ENCODE peak calls at places on chromosomes 11 and 22, in six cellular contexts. J is GM23248, M is adrenal gland, D is H9, G is esophagus muscularis mucosa, Z is A549. V is an unnamed sample. For H3K4me1, the result is how much of the 10 kb centered on the place peaks cover.

GRCh38 chr22:22720201-22720723 is 75.8 kb downstream of the GGTLC2 start:
- DNase-seq in J (peak), M (no peak), D (peak), G (peak), Z (no peak), V (peak)

GRCh38 chr11:27353593-27354358 is 9.2 kb downstream of the CCDC34 start:
- DNase-seq in J (peak), M (no peak), D (no peak), G (no peak), Z (no peak), V (peak)

GRCh38 chr11:1845571-1846452 is 7.0 kb downstream of the TNNI2 start:
- DNase-seq in J (no peak), M (peak), D (no peak), G (no peak), Z (no peak), V (no peak)

GRCh38 chr22:21026783-21027692 is 5.3 kb downstream of the SLC7A4 start:
- DNase-seq in J (peak), M (no peak), D (no peak), G (no peak), Z (no peak), V (peak)

GRCh38 chr11:128963744-128964340 is 21.2 kb upstream of the TP53AIP1 start:
- DNase-seq in J (no peak), M (no peak), D (no peak), G (no peak), Z (no peak), V (no peak)

GRCh38 chr11:95641506-95641905 is 148.1 kb downstream of the FAM76B start:
- DNase-seq in J (no peak), M (peak), D (no peak), G (no peak), Z (no peak), V (no peak)

GRCh38 chr11:67607507-67607906 is 771 bp downstream of the NDUFV1 start:
- DNase-seq in J (peak), M (no peak), D (no peak), G (no peak), Z (no peak), V (no peak)

GRCh38 chr22:38222797-38223119 is 21.0 kb downstream of the MAFF start:
- DNase-seq in J (no peak), M (no peak), D (no peak), G (no peak), Z (no peak), V (no peak)

GRCh38 chr11:94665116-94665659 is 98.0 kb downstream of the PIWIL4 start:
- DNase-seq in J (no peak), M (no peak), D (no peak), G (no peak), Z (no peak), V (no peak)

GRCh38 chr11:80724366-80724765 is 1283.5 kb upstream of the TENM4 start:
- DNase-seq in J (no peak), M (no peak), D (no peak), G (no peak), Z (no peak), V (no peak)

GRCh38 chr11:46370253-46370652 is 11.2 kb upstream of the MDK start:
- DNase-seq in J (no peak), M (no peak), D (no peak), G (no peak), Z (no peak), V (no peak)

GRCh38 chr22:24878969-24879368 is 67.5 kb downstream of the LHFPL7 start:
- DNase-seq in J (no peak), M (no peak), D (no peak), G (no peak), Z (no peak), V (no peak)

GRCh38 chr11:108944486-108945178 is 279.8 kb downstream of the DDX10 start:
- DNase-seq in J (no peak), M (no peak), D (no peak), G (no peak), Z (no peak), V (no peak)

GRCh38 chr11:43981006-43981405 is 38.6 kb downstream of the C11orf96 start:
- DNase-seq in J (no peak), M (no peak), D (no peak), G (no peak), Z (no peak), V (no peak)

GRCh38 chr11:8732276-8732675 is 49.7 kb downstream of the RPL27A start:
- DNase-seq in J (peak), M (no peak), D (no peak), G (no peak), Z (no peak), V (peak)

GRCh38 chr11:14672635-14673034 is 29.0 kb downstream of the PDE3B start:
- DNase-seq in J (peak), M (no peak), D (no peak), G (no peak), Z (no peak), V (peak)

GRCh38 chr11:66048525-66049313 is at the start of gene GAL3ST3:
- DNase-seq in J (no peak), M (no peak), D (peak), G (no peak), Z (no peak), V (no peak)

GRCh38 chr11:66113132-66113856 is 43.2 kb downstream of the PACS1 start:
- DNase-seq in J (peak), M (no peak), D (no peak), G (no peak), Z (peak), V (peak)

GRCh38 chr22:41929158-41929896 is 2.7 kb upstream of the TNFRSF13C start:
- DNase-seq in J (no peak), M (no peak), D (no peak), G (no peak), Z (no peak), V (no peak)

GRCh38 chr11:68508425-68508824 is 47.9 kb downstream of the PPP6R3 start:
- DNase-seq in J (no peak), M (no peak), D (no peak), G (no peak), Z (no peak), V (peak)

GRCh38 chr11:67556244-67556643 is 27.4 kb upstream of the GSTP1 start:
- DNase-seq in J (no peak), M (no peak), D (no peak), G (no peak), Z (no peak), V (no peak)

GRCh38 chr11:78549624-78550409 is 24.8 kb downstream of the NARS2 start:
- DNase-seq in J (no peak), M (no peak), D (no peak), G (no peak), Z (no peak), V (no peak)

GRCh38 chr11:14971865-14972580 is at the start of gene CALCA:
- DNase-seq in J (peak), M (no peak), D (peak), G (no peak), Z (no peak), V (no peak)

GRCh38 chr11:33475999-33476398 is 218.8 kb downstream of the HIPK3 start:
- DNase-seq in J (peak), M (peak), D (no peak), G (no peak), Z (no peak), V (peak)

GRCh38 chr11:19832166-19832750 is 119.6 kb downstream of the NAV2 start:
- DNase-seq in J (no peak), M (no peak), D (no peak), G (no peak), Z (no peak), V (no peak)

GRCh38 chr11:104783241-104783640 is 115.0 kb downstream of the CASP12 start:
- DNase-seq in J (no peak), M (no peak), D (no peak), G (no peak), Z (no peak), V (no peak)

GRCh38 chr22:47232197-47232596 is 469.7 kb downstream of the TBC1D22A start:
- DNase-seq in J (no peak), M (no peak), D (no peak), G (no peak), Z (no peak), V (no peak)

GRCh38 chr11:65718964-65719492 is 1.6 kb downstream of the RNASEH2C start:
- DNase-seq in J (peak), M (peak), D (no peak), G (no peak), Z (no peak), V (no peak)

GRCh38 chr11:62532096-62532495 is 14.5 kb downstream of the AHNAK start:
- DNase-seq in J (no peak), M (no peak), D (no peak), G (no peak), Z (no peak), V (no peak)

GRCh38 chr22:37804886-37805857 is 2.6 kb upstream of the GCAT start:
- DNase-seq in J (peak), M (peak), D (peak), G (peak), Z (peak), V (peak)

GRCh38 chr11:129106788-129107187 is 85.3 kb downstream of the ARHGAP32 start:
- DNase-seq in J (no peak), M (no peak), D (no peak), G (no peak), Z (no peak), V (no peak)

GRCh38 chr22:25148149-25148691 is 51.4 kb upstream of the CRYBB3 start:
- DNase-seq in J (no peak), M (peak), D (no peak), G (no peak), Z (no peak), V (no peak)

GRCh38 chr22:26756675-26757293 is 99.4 kb downstream of the MIAT start:
- DNase-seq in J (peak), M (peak), D (peak), G (no peak), Z (no peak), V (peak)

GRCh38 chr11:1749787-1750351 is 526 bp downstream of the IFITM10 start:
- DNase-seq in J (peak), M (peak), D (no peak), G (no peak), Z (peak), V (peak)

GRCh38 chr11:44931466-44931865 is 19.2 kb downstream of the TP53I11 start:
- DNase-seq in J (no peak), M (no peak), D (no peak), G (no peak), Z (no peak), V (peak)

GRCh38 chr22:22144858-22145257 is 99.7 kb upstream of the VPREB1 start:
- DNase-seq in J (peak), M (no peak), D (no peak), G (no peak), Z (no peak), V (no peak)

GRCh38 chr11:119210035-119210434 is 3.9 kb downstream of the CBL start:
- DNase-seq in J (no peak), M (no peak), D (no peak), G (no peak), Z (no peak), V (no peak)

GRCh38 chr11:119207607-119208006 is 1.5 kb downstream of the CBL start:
- DNase-seq in J (no peak), M (no peak), D (no peak), G (no peak), Z (no peak), V (no peak)

GRCh38 chr11:119206512-119207299 is 567 bp downstream of the CBL start:
- DNase-seq in J (peak), M (peak), D (peak), G (no peak), Z (no peak), V (peak)

GRCh38 chr11:119207300-119207570 is 1.1 kb downstream of the CBL start:
- DNase-seq in J (peak), M (no peak), D (no peak), G (no peak), Z (no peak), V (peak)

GRCh38 chr11:119209186-119209585 is 3.0 kb downstream of the CBL start:
- DNase-seq in J (no peak), M (no peak), D (no peak), G (no peak), Z (no peak), V (no peak)
- H3K4me1 ChIP-seq in J (under half), M (under half), D (under half), G (under half), Z (under half), V (under half)

GRCh38 chr11:606245-606644 is 9.5 kb downstream of the IRF7 start:
- DNase-seq in J (peak), M (peak), D (no peak), G (no peak), Z (no peak), V (no peak)
- H3K4me1 ChIP-seq in J (under half), M (under half), D (under half), G (under half), Z (under half), V (under half)

GRCh38 chr22:29310863-29311339 is 4.5 kb downstream of the GAS2L1 start:
- DNase-seq in J (peak), M (peak), D (peak), G (peak), Z (peak), V (peak)
- H3K4me1 ChIP-seq in J (under half), M (half or more), D (under half), G (half or more), Z (under half), V (under half)

DNA sequence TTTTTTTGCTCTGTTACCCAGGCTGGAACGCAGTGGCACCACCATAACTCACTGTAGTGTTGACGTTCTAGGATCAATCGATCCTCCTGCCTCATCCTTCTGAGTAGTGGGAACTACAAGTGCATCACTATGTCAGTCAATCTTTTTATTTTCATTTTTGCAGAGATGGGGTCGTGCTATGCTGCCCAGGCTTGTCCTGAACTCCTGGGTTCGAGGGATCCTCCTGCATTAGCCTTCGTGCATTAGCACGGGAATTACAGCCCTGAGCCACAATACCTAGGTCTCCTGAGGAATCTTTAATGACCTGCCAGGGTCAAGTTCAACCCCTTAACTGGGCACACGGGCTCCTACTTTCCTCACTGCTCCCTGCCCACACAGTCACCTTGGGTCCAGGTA is 4.4 kb downstream of the APOL3 start:
- DNase-seq in J (peak), M (no peak), D (no peak), G (no peak), Z (no peak), V (no peak)
- H3K4me1 ChIP-seq in J (under half), M (under half), D (under half), G (half or more), Z (under half), V (half or more)

DNA sequence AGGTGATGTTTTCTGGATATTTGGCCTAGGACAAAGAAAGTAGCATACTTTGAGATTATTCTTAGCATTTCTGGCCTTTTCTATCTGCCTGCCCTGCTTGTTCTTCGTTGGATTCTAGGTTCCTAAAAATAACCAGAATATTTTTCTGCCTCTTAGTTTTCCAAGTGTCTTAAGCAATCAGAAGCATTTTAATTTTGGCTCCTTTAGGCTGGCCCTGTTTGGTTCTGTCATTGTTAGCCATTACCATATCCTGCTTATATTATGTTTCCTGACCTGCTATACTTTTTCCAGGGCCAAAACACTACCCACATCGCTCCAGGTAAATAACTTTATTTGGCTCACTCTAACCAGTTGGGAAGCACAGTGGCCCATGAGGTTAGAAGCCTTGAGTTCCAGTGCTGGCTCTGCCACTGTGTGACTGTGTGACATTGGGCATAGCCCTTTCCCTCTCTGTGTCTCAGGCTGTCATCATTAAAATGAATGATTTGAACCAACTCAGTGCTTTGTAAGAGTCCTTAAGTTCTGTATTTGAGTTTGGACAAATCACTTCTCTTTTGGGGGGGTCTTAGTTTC is 91.1 kb downstream of the STIM1 start:
- DNase-seq in J (no peak), M (no peak), D (no peak), G (no peak), Z (no peak), V (no peak)
- H3K4me1 ChIP-seq in J (under half), M (under half), D (under half), G (half or more), Z (under half), V (half or more)

GRCh38 chr11:122700676-122701075 is 45.2 kb downstream of the UBASH3B start:
- DNase-seq in J (no peak), M (no peak), D (no peak), G (no peak), Z (no peak), V (no peak)
- H3K4me1 ChIP-seq in J (under half), M (under half), D (under half), G (under half), Z (under half), V (under half)

GRCh38 chr11:85299247-85299646 is 327.9 kb downstream of the DLG2 start:
- DNase-seq in J (peak), M (peak), D (no peak), G (no peak), Z (peak), V (peak)
- H3K4me1 ChIP-seq in J (under half), M (under half), D (under half), G (under half), Z (under half), V (under half)

GRCh38 chr22:45965565-45965962 is 11.4 kb downstream of the WNT7B start:
- DNase-seq in J (no peak), M (no peak), D (no peak), G (no peak), Z (no peak), V (no peak)
- H3K4me1 ChIP-seq in J (under half), M (under half), D (under half), G (under half), Z (half or more), V (under half)

DNA sequence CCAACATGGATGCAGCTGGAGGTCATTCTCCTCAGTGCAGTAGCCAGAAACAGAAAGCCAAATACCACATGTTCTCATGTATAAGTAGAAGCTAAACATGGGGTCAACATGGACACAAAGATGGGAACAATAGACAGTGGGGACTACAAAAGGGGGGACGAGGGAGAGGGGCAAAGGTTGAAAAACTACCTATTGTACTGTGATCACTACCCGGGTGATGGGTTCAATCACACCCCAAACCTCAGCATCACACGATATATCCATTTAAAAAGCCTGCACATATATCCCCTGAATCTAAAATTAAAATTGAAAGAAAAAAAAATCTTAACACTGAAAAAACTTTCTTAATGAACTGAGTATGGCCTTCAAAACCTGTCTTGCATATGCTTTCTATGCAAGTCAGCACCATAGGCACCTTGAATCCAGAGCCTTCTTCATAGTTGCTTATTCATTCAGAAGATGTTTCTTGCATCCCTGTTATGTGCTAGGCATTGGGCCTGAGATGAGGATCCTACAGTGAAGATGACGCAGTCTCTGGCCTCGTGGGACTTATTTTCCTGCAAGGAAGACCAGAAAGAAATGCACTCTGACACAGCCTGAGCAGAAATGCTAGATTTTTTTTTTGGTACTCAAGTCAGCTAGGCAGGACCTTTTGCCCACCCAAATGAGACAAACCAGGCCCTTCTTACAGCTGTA is 20.9 kb downstream of the NNMT start:
- DNase-seq in J (peak), M (no peak), D (no peak), G (no peak), Z (no peak), V (no peak)
- H3K4me1 ChIP-seq in J (half or more), M (under half), D (under half), G (under half), Z (half or more), V (half or more)

V was measured in adipocyte.